ENCODE peak calls at places on chromosomes 12 and 14, in eight cellular contexts. J is ovary, Z is A549, O is suprapubic skin, M is sigmoid colon, F is GM12878, E is stomach, H is SK-N-SH. G is an unnamed sample.

GRCh38 chr12:124369055-124369900 is 74.4 kb downstream of the RFLNA start:
- DNase-seq in J (peak; percentile 96), Z (no peak), O (peak; percentile 91), M (peak; percentile 97), F (no peak), E (peak; percentile 96), H (peak; percentile 96), G (peak; percentile 86)

GRCh38 chr14:74531467-74531866 is 37.9 kb downstream of the ISCA2 start:
- DNase-seq in J (no peak), Z (peak; percentile 44), O (no peak), M (no peak), F (no peak), E (peak; percentile 28), H (peak; percentile 51), G (peak; percentile 28)

GRCh38 chr14:91456283-91456682 is 38.7 kb upstream of the CCDC88C start:
- DNase-seq in J (no peak), Z (no peak), O (no peak), M (no peak), F (no peak), E (no peak), H (no peak), G (no peak)

GRCh38 chr12:116123511-116124258 is 153.8 kb downstream of the MED13L start:
- DNase-seq in J (no peak), Z (no peak), O (no peak), M (no peak), F (no peak), E (no peak), H (peak; percentile 23), G (peak; percentile 26)

GRCh38 chr14:32013083-32013482 is 64.0 kb upstream of the ARHGAP5 start:
- DNase-seq in J (no peak), Z (no peak), O (no peak), M (no peak), F (no peak), E (no peak), H (no peak), G (no peak)

GRCh38 chr14:90874599-90874998 is 58.4 kb upstream of the TTC7B start:
- DNase-seq in J (no peak), Z (no peak), O (no peak), M (no peak), F (no peak), E (no peak), H (no peak), G (no peak)

GRCh38 chr12:72570601-72571000 is 298.4 kb downstream of the TRHDE start:
- DNase-seq in J (no peak), Z (no peak), O (no peak), M (no peak), F (no peak), E (no peak), H (peak; percentile 4), G (no peak)

GRCh38 chr12:123131879-123132402 is 18.9 kb downstream of the PITPNM2 start:
- DNase-seq in J (no peak), Z (no peak), O (no peak), M (no peak), F (no peak), E (peak; percentile 71), H (no peak), G (peak; percentile 59)

GRCh38 chr12:125340791-125341190 is 275.6 kb downstream of the AACS start:
- DNase-seq in J (no peak), Z (no peak), O (no peak), M (no peak), F (no peak), E (no peak), H (no peak), G (peak; percentile 39)

GRCh38 chr12:4900327-4900726 is 9.4 kb upstream of the KCNA1 start:
- DNase-seq in J (no peak), Z (no peak), O (no peak), M (no peak), F (no peak), E (no peak), H (no peak), G (no peak)

GRCh38 chr12:118188690-118189371 is 52.9 kb downstream of the PEBP1 start:
- DNase-seq in J (peak; percentile 79), Z (no peak), O (no peak), M (peak; percentile 75), F (no peak), E (no peak), H (peak; percentile 62), G (no peak)

GRCh38 chr12:89648211-89648930 is 60.3 kb downstream of the ATP2B1 start:
- DNase-seq in J (no peak), Z (no peak), O (no peak), M (no peak), F (no peak), E (no peak), H (peak; percentile 13), G (no peak)

GRCh38 chr14:79432640-79433039 is 778.7 kb downstream of the DIO2 start:
- DNase-seq in J (no peak), Z (no peak), O (no peak), M (no peak), F (no peak), E (no peak), H (no peak), G (no peak)

GRCh38 chr14:56378046-56378445 is 201.6 kb upstream of the TMEM260 start:
- DNase-seq in J (no peak), Z (no peak), O (no peak), M (no peak), F (no peak), E (no peak), H (no peak), G (no peak)

GRCh38 chr14:100844082-100844408 is 18.1 kb downstream of the MEG3 start:
- DNase-seq in J (peak; percentile 16), Z (no peak), O (no peak), M (no peak), F (no peak), E (no peak), H (no peak), G (no peak)

GRCh38 chr12:124713041-124713435 is 145.6 kb upstream of the NCOR2 start:
- DNase-seq in J (no peak), Z (no peak), O (no peak), M (peak; percentile 88), F (peak; percentile 4), E (peak; percentile 57), H (no peak), G (peak; percentile 38)

GRCh38 chr12:53096089-53096741 is 1.3 kb upstream of the IGFBP6 start:
- DNase-seq in J (peak; percentile 72), Z (no peak), O (peak; percentile 90), M (peak; percentile 94), F (no peak), E (peak; percentile 28), H (no peak), G (peak; percentile 47)

GRCh38 chr14:64113279-64113678 is 180.9 kb downstream of the ESR2 start:
- DNase-seq in J (peak; percentile 25), Z (no peak), O (no peak), M (no peak), F (no peak), E (peak; percentile 78), H (no peak), G (peak; percentile 75)

GRCh38 chr12:24960222-24960855 is 11.4 kb upstream of the BCAT1 start:
- DNase-seq in J (no peak), Z (peak; percentile 15), O (no peak), M (no peak), F (peak; percentile 56), E (no peak), H (no peak), G (peak; percentile 20)

GRCh38 chr14:67583711-67584644 is 16.1 kb downstream of the PIGH start:
- DNase-seq in J (no peak), Z (peak; percentile 81), O (no peak), M (no peak), F (no peak), E (peak; percentile 42), H (peak; percentile 80), G (peak; percentile 41)

GRCh38 chr12:29714966-29715365 is 68.8 kb downstream of the TMTC1 start:
- DNase-seq in J (no peak), Z (no peak), O (no peak), M (no peak), F (no peak), E (no peak), H (no peak), G (no peak)
- H3K4me1 ChIP-seq in J (peaks cover under 1% of the 10 kb centered on the region), Z (no peaks in the 10 kb centered on the region), O (peaks cover 17% of the 10 kb centered on the region), M (peaks cover 30% of the 10 kb centered on the region), F (no peaks in the 10 kb centered on the region), E (peaks cover 2% of the 10 kb centered on the region), H (peaks cover 2% of the 10 kb centered on the region), G (no peaks in the 10 kb centered on the region)

DNA sequence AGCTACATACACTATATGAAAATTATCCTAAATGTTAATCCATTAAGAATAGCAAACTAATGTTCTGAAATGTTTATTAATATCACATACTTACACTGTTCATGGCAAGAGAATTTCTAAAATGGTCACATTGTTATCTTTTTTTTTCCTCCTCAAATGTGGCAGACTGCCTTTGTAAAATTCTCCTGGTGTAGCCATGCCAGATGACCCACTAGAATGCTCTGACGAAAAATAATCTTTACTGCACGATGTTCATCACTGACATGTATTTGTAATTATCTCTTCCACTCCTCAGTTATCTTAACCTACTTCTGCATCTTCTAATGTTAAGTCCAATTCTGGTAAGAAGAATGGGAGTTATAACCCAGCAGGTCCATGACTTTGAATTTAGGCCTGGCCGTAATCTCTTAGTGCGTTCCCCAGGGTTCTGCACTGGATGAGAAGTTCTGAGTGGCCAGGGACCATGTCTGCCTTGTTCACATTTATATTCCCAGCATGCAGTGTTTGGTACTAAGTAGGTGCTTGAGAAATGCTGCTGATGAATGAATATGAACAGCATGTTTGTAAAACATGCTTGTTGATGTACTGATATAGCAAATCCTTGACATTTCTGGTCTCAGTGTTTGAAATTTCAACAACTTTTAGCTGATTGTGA is 46.7 kb downstream of the NOPCHAP1 start:
- DNase-seq in J (no peak), Z (no peak), O (no peak), M (no peak), F (no peak), E (no peak), H (no peak), G (no peak)
- TF ChIP-seq EP300 in J (no peak), Z (no peak), O (no peak), M (no peak), F (no peak), E (no peak), H (no peak), G (no peak)

GRCh38 chr12:108722992-108723766 is 8.1 kb downstream of the CORO1C start:
- DNase-seq in J (no peak), Z (peak; percentile 46), O (no peak), M (peak; percentile 82), F (no peak), E (no peak), H (no peak), G (no peak)
- H3K4me1 ChIP-seq in J (peaks cover 7% of the 10 kb centered on the region), Z (peaks cover 96% of the 10 kb centered on the region), O (peaks cover 56% of the 10 kb centered on the region), M (peaks cover 99% of the 10 kb centered on the region), F (peaks cover 11% of the 10 kb centered on the region), E (peaks cover 27% of the 10 kb centered on the region), H (peaks cover 31% of the 10 kb centered on the region), G (peaks cover 87% of the 10 kb centered on the region)

DNA sequence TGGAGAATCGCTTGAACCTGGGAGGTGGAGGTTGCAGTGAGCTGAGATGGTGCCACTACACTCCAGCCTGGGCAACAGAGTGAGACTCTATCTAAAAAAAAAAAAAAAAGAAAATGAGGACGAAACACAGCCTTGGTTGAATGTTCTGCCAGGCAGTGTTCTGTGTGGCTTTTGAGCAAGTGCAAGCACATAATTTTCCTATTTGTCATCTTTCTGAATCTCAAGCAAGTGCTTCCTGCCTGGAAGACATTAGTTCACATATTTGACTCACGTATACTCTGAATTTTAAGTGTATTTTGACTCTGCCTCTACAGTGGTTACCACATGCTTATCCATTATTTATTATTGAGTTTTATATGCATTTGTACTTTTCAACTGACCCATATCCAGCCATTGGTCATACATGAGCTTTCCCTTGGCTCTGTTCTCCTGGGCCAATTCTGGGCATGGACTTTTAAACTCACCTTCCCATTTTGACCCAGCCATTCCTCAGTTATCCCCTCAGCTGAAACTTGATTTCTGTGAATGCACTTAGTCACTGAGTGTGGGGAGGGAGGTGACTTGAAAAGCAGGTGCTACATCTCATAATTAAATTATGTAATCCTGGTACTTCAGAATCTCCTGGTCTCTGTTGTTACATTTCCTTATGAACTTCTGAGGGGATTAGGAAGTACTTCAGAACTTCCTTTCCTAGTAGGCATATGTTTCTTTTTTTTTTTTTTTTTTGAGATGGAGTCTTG is 8.1 kb downstream of the OR10G2 start:
- DNase-seq in J (no peak), Z (no peak), O (no peak), M (no peak), F (no peak), E (no peak), H (no peak), G (no peak)
- TF ChIP-seq EP300 in J (no peak), Z (no peak), O (no peak), M (no peak), F (no peak), E (no peak), H (no peak), G (no peak)

G was measured in transverse colon.